ENCODE peak calls at places on chromosomes 7 and 10, in four cellular contexts. One of them, this sample, is unnamed. For H3K27me3, the result is how much of the 10 kb centered on the place peaks cover.

GRCh38 chr10:2992401-2993198 is 74.7 kb upstream of the PFKP start:
- DNase-seq in lung: no peak
- DNase-seq in heart right ventricle: no peak
- DNase-seq in brain microvascular endothelial cell: no peak
- DNase-seq in this sample: no peak

GRCh38 chr10:46223626-46224413 is 63.0 kb upstream of the ANTXRL start:
- DNase-seq in brain microvascular endothelial cell: no peak
- DNase-seq in lung: no peak
- DNase-seq in heart right ventricle: no peak
- DNase-seq in this sample: no peak

GRCh38 chr10:11522821-11523245 is 88.6 kb downstream of the USP6NL start:
- DNase-seq in lung: no peak
- DNase-seq in brain microvascular endothelial cell: no peak
- DNase-seq in heart right ventricle: no peak
- DNase-seq in this sample: peak

GRCh38 chr10:43208147-43209063 is 58.5 kb downstream of the RASGEF1A start:
- DNase-seq in heart right ventricle: peak
- DNase-seq in brain microvascular endothelial cell: no peak
- DNase-seq in lung: no peak
- DNase-seq in this sample: no peak

GRCh38 chr7:16202298-16202697 is 219.0 kb downstream of the CRPPA start:
- DNase-seq in lung: no peak
- DNase-seq in brain microvascular endothelial cell: no peak
- DNase-seq in heart right ventricle: no peak
- DNase-seq in this sample: no peak

GRCh38 chr10:52645435-52645776 is 127.2 kb downstream of the MBL2 start:
- DNase-seq in brain microvascular endothelial cell: no peak
- DNase-seq in lung: no peak
- DNase-seq in heart right ventricle: no peak
- DNase-seq in this sample: no peak

GRCh38 chr7:75971961-75972763 is 22.2 kb downstream of the TMEM120A start:
- DNase-seq in brain microvascular endothelial cell: no peak
- DNase-seq in heart right ventricle: peak
- DNase-seq in lung: no peak
- DNase-seq in this sample: no peak

GRCh38 chr7:32569388-32570289 is 74.3 kb downstream of the AVL9 start:
- DNase-seq in brain microvascular endothelial cell: no peak
- DNase-seq in lung: no peak
- DNase-seq in heart right ventricle: no peak
- DNase-seq in this sample: no peak

GRCh38 chr10:47076949-47077348 is 165.7 kb downstream of the PTPN20 start:
- DNase-seq in lung: no peak
- DNase-seq in brain microvascular endothelial cell: no peak
- DNase-seq in heart right ventricle: no peak
- DNase-seq in this sample: no peak

GRCh38 chr7:7208524-7208923 is 26.2 kb downstream of the C1GALT1 start:
- DNase-seq in lung: no peak
- DNase-seq in heart right ventricle: no peak
- DNase-seq in brain microvascular endothelial cell: no peak
- DNase-seq in this sample: no peak

GRCh38 chr7:7207876-7208275 is 25.5 kb downstream of the C1GALT1 start:
- DNase-seq in heart right ventricle: no peak
- DNase-seq in lung: no peak
- DNase-seq in brain microvascular endothelial cell: no peak
- DNase-seq in this sample: no peak

GRCh38 chr7:7202375-7202720 is 20.0 kb downstream of the C1GALT1 start:
- DNase-seq in heart right ventricle: no peak
- DNase-seq in brain microvascular endothelial cell: no peak
- DNase-seq in lung: no peak
- DNase-seq in this sample: no peak

GRCh38 chr7:7201583-7202374 is 19.4 kb downstream of the C1GALT1 start:
- DNase-seq in brain microvascular endothelial cell: no peak
- DNase-seq in lung: no peak
- DNase-seq in heart right ventricle: no peak
- DNase-seq in this sample: no peak

GRCh38 chr7:7203813-7204575 is 21.6 kb downstream of the C1GALT1 start:
- DNase-seq in lung: no peak
- DNase-seq in heart right ventricle: no peak
- DNase-seq in brain microvascular endothelial cell: no peak
- DNase-seq in this sample: no peak
- H3K4me3 ChIP-seq in lung: no peak
- H3K4me3 ChIP-seq in heart right ventricle: no peak
- H3K4me3 ChIP-seq in brain microvascular endothelial cell: no peak
- H3K4me3 ChIP-seq in this sample: no peak

GRCh38 chr10:72796538-72796937 is 97.0 kb upstream of the OIT3 start:
- DNase-seq in brain microvascular endothelial cell: no peak
- DNase-seq in lung: no peak
- DNase-seq in heart right ventricle: no peak
- DNase-seq in this sample: no peak
- H3K27me3 ChIP-seq in brain microvascular endothelial cell: under half
- H3K27me3 ChIP-seq in lung: under half
- H3K27me3 ChIP-seq in heart right ventricle: under half
- H3K27me3 ChIP-seq in this sample: under half

GRCh38 chr7:101174322-101174854 is 5.7 kb downstream of the NAT16 start:
- DNase-seq in lung: no peak
- DNase-seq in brain microvascular endothelial cell: no peak
- DNase-seq in heart right ventricle: no peak
- DNase-seq in this sample: no peak

GRCh38 chr7:101172854-101173751 is 7.0 kb downstream of the NAT16 start:
- DNase-seq in lung: peak
- DNase-seq in heart right ventricle: peak
- DNase-seq in brain microvascular endothelial cell: peak
- DNase-seq in this sample: peak

GRCh38 chr7:101172005-101172853 is 6.9 kb upstream of the VGF start:
- DNase-seq in heart right ventricle: no peak
- DNase-seq in brain microvascular endothelial cell: no peak
- DNase-seq in lung: no peak
- DNase-seq in this sample: no peak

GRCh38 chr7:101175664-101176063 is 4.4 kb downstream of the NAT16 start:
- DNase-seq in brain microvascular endothelial cell: no peak
- DNase-seq in heart right ventricle: no peak
- DNase-seq in lung: no peak
- DNase-seq in this sample: no peak

DNA sequence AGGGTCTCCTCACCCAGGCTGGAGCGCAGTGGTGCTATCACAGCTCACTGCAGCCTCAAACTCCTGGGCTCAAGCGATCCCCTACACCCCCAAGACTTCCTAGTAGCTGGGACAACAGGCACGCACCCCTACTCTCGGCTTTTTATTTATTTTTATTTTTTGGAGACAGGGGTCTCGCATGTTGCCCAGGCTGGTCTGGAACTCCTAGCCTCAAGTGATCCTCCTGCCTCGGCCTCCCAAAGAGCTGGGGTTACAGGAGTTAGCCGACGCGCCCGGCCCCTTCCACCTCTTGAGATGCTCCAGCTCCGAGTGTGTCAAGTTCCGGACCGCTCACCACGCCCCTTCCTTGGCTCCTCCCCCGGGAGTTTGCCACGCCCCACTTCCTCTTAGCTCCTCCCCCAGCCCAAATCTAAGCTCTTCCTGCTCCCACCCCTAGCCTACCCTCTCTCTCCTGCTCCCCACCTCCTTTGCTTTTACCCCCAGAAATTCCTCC is 6.3 kb downstream of the NAT16 start:
- DNase-seq in lung: peak
- DNase-seq in heart right ventricle: no peak
- DNase-seq in brain microvascular endothelial cell: no peak
- DNase-seq in this sample: peak
- H3K4me3 ChIP-seq in lung: no peak
- H3K4me3 ChIP-seq in heart right ventricle: peak
- H3K4me3 ChIP-seq in brain microvascular endothelial cell: no peak
- H3K4me3 ChIP-seq in this sample: no peak

DNA sequence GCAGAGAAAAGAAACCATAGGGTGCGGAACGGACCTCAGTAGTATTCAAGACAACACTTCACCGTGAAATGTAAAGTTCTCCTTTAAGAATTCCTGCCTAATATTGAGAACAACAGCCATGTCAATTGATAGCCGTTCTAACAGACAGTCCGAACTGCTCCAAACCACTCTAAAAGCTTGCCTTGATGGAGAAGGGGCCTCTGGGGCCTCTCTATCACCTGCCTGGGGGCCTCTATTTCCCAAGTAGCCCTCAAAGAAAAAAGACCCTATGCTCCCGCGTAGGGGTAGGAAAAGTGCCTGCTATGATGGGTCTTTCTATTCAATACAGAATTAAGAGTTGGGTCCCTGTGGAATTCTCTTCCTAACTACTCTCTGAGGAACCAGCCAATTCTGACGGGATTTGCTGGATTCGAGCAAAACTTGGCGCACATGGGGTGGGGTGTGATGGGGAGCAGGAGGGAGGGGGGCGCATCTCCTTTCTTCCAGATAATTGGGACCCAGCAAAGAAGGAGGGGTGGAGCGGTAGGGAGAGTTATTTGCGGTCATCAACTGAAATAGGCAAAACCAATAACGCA is 8.3 kb upstream of the DLX6 start:
- DNase-seq in heart right ventricle: no peak
- DNase-seq in brain microvascular endothelial cell: no peak
- DNase-seq in lung: no peak
- DNase-seq in this sample: no peak
- H3K27me3 ChIP-seq in heart right ventricle: half or more
- H3K27me3 ChIP-seq in brain microvascular endothelial cell: half or more
- H3K27me3 ChIP-seq in lung: under half
- H3K27me3 ChIP-seq in this sample: under half

GRCh38 chr10:117543999-117544728 is 1.6 kb downstream of the EMX2 start:
- DNase-seq in brain microvascular endothelial cell: no peak
- DNase-seq in heart right ventricle: no peak
- DNase-seq in lung: no peak
- DNase-seq in this sample: peak

GRCh38 chr10:117546630-117547300 is 4.2 kb downstream of the EMX2 start:
- DNase-seq in brain microvascular endothelial cell: no peak
- DNase-seq in lung: no peak
- DNase-seq in heart right ventricle: no peak
- DNase-seq in this sample: no peak

GRCh38 chr10:117544729-117545140 is 2.2 kb downstream of the EMX2 start:
- DNase-seq in heart right ventricle: no peak
- DNase-seq in lung: no peak
- DNase-seq in brain microvascular endothelial cell: no peak
- DNase-seq in this sample: peak

GRCh38 chr10:117546020-117546629 is 3.6 kb downstream of the EMX2 start:
- DNase-seq in brain microvascular endothelial cell: no peak
- DNase-seq in lung: no peak
- DNase-seq in heart right ventricle: no peak
- DNase-seq in this sample: no peak

GRCh38 chr10:117545141-117546019 is 2.8 kb downstream of the EMX2 start:
- DNase-seq in heart right ventricle: no peak
- DNase-seq in brain microvascular endothelial cell: no peak
- DNase-seq in lung: no peak
- DNase-seq in this sample: no peak
- H3K4me3 ChIP-seq in heart right ventricle: peak
- H3K4me3 ChIP-seq in brain microvascular endothelial cell: peak
- H3K4me3 ChIP-seq in lung: no peak
- H3K4me3 ChIP-seq in this sample: peak

This sample was measured in MG63.